ENCODE peak calls at places on chromosomes 13 and 19, in five cellular contexts. X is stimulated activated CD4-positive, alpha-beta T cell treated with anti-CD3 and anti-CD28 coated beads, Interleukin-2, amount 100 ng/mL, for 48 hours; F is COLO829; K is astrocyte; B is choroid plexus epithelial cell. Z is an unnamed sample.

GRCh38 chr13:51861728-51862300 is at the start of gene CCDC70:
- DNase-seq in X (no peak), F (peak; percentile 22), K (peak; percentile 59), B (peak; percentile 29), Z (peak; percentile 65)

GRCh38 chr13:41317243-41317642 is 6.2 kb downstream of the NAA16 start:
- DNase-seq in X (no peak), F (no peak), K (no peak), B (no peak), Z (no peak)

GRCh38 chr13:111245781-111246384 is 74.6 kb upstream of the TEX29 start:
- DNase-seq in X (no peak), F (no peak), K (peak; percentile 72), B (peak; percentile 45), Z (peak; percentile 40)

GRCh38 chr19:53977991-53978731 is 13.3 kb upstream of the CACNG6 start:
- DNase-seq in X (peak; percentile 17), F (peak; percentile 36), K (peak; percentile 83), B (peak; percentile 99), Z (peak; percentile 80)

GRCh38 chr13:20473139-20473538 is 52.5 kb downstream of the CRYL1 start:
- DNase-seq in X (no peak), F (peak; percentile 40), K (no peak), B (no peak), Z (no peak)

GRCh38 chr19:14434543-14435319 is 1.6 kb downstream of the PKN1 start:
- DNase-seq in X (no peak), F (peak; percentile 39), K (peak; percentile 61), B (peak; percentile 88), Z (peak; percentile 86)

GRCh38 chr13:45446181-45446580 is 18.6 kb upstream of the COG3 start:
- DNase-seq in X (no peak), F (no peak), K (peak; percentile 64), B (peak; percentile 76), Z (peak; percentile 70)

GRCh38 chr13:100883453-100883852 is 208.9 kb upstream of the TMTC4 start:
- DNase-seq in X (no peak), F (no peak), K (no peak), B (no peak), Z (no peak)